ENCODE peak calls at places on chromosomes 2 and 18, in four cellular contexts. One of them, this sample, is unnamed.
A peak's percentile ranks its signal among the peaks of the same experiment; 100 is the strongest.

GRCh38 chr2:241230435-241230834 is 42.0 kb downstream of the ANO7 start:
- DNase-seq in IMR-90: no peak
- DNase-seq in GM12865: no peak
- DNase-seq in stimulated activated CD4-positive, alpha-beta T cell treated with anti-CD3 and anti-CD28 coated beads, Interleukin-1b, Interleukin-23, amount 100 ng/mL, for 4 hours: no peak
- DNase-seq in this sample: no peak

GRCh38 chr2:25920326-25920725 is 42.0 kb upstream of the ASXL2 start:
- DNase-seq in GM12865: no peak
- DNase-seq in stimulated activated CD4-positive, alpha-beta T cell treated with anti-CD3 and anti-CD28 coated beads, Interleukin-1b, Interleukin-23, amount 100 ng/mL, for 4 hours: no peak
- DNase-seq in IMR-90: peak; percentile 87
- DNase-seq in this sample: peak; percentile 89

GRCh38 chr2:104852161-104852689 is 1.7 kb upstream of the POU3F3 start:
- DNase-seq in IMR-90: no peak
- DNase-seq in stimulated activated CD4-positive, alpha-beta T cell treated with anti-CD3 and anti-CD28 coated beads, Interleukin-1b, Interleukin-23, amount 100 ng/mL, for 4 hours: no peak
- DNase-seq in GM12865: no peak
- DNase-seq in this sample: no peak

GRCh38 chr2:168231609-168232241 is 15.7 kb downstream of the STK39 start:
- DNase-seq in IMR-90: no peak
- DNase-seq in stimulated activated CD4-positive, alpha-beta T cell treated with anti-CD3 and anti-CD28 coated beads, Interleukin-1b, Interleukin-23, amount 100 ng/mL, for 4 hours: no peak
- DNase-seq in GM12865: no peak
- DNase-seq in this sample: no peak

GRCh38 chr18:49846263-49846662 is 32.9 kb upstream of the ACAA2 start:
- DNase-seq in stimulated activated CD4-positive, alpha-beta T cell treated with anti-CD3 and anti-CD28 coated beads, Interleukin-1b, Interleukin-23, amount 100 ng/mL, for 4 hours: no peak
- DNase-seq in GM12865: no peak
- DNase-seq in IMR-90: peak; percentile 35
- DNase-seq in this sample: peak; percentile 32

GRCh38 chr2:173874899-173875247 is 90.3 kb downstream of the SP3 start:
- DNase-seq in IMR-90: no peak
- DNase-seq in GM12865: peak; percentile 80
- DNase-seq in stimulated activated CD4-positive, alpha-beta T cell treated with anti-CD3 and anti-CD28 coated beads, Interleukin-1b, Interleukin-23, amount 100 ng/mL, for 4 hours: no peak
- DNase-seq in this sample: no peak

GRCh38 chr2:12316464-12316863 is 400.3 kb upstream of the TRIB2 start:
- DNase-seq in IMR-90: no peak
- DNase-seq in stimulated activated CD4-positive, alpha-beta T cell treated with anti-CD3 and anti-CD28 coated beads, Interleukin-1b, Interleukin-23, amount 100 ng/mL, for 4 hours: no peak
- DNase-seq in GM12865: no peak
- DNase-seq in this sample: no peak

GRCh38 chr2:202322435-202322834 is 53.7 kb upstream of the BMPR2 start:
- DNase-seq in GM12865: no peak
- DNase-seq in stimulated activated CD4-positive, alpha-beta T cell treated with anti-CD3 and anti-CD28 coated beads, Interleukin-1b, Interleukin-23, amount 100 ng/mL, for 4 hours: no peak
- DNase-seq in IMR-90: no peak
- DNase-seq in this sample: no peak

GRCh38 chr2:7031424-7032245 is 114.4 kb downstream of the RNF144A start:
- DNase-seq in IMR-90: no peak
- DNase-seq in stimulated activated CD4-positive, alpha-beta T cell treated with anti-CD3 and anti-CD28 coated beads, Interleukin-1b, Interleukin-23, amount 100 ng/mL, for 4 hours: peak; percentile 12
- DNase-seq in GM12865: no peak
- DNase-seq in this sample: no peak

GRCh38 chr2:48852938-48853337 is 97.4 kb upstream of the LHCGR start:
- DNase-seq in stimulated activated CD4-positive, alpha-beta T cell treated with anti-CD3 and anti-CD28 coated beads, Interleukin-1b, Interleukin-23, amount 100 ng/mL, for 4 hours: no peak
- DNase-seq in GM12865: no peak
- DNase-seq in IMR-90: peak; percentile 97
- DNase-seq in this sample: peak; percentile 62

GRCh38 chr2:133109772-133110171 is 439.8 kb upstream of the LYPD1 start:
- DNase-seq in stimulated activated CD4-positive, alpha-beta T cell treated with anti-CD3 and anti-CD28 coated beads, Interleukin-1b, Interleukin-23, amount 100 ng/mL, for 4 hours: no peak
- DNase-seq in IMR-90: peak; percentile 74
- DNase-seq in GM12865: no peak
- DNase-seq in this sample: peak; percentile 89

GRCh38 chr2:233265899-233266431 is 14.5 kb downstream of the ATG16L1 start:
- DNase-seq in stimulated activated CD4-positive, alpha-beta T cell treated with anti-CD3 and anti-CD28 coated beads, Interleukin-1b, Interleukin-23, amount 100 ng/mL, for 4 hours: no peak
- DNase-seq in GM12865: peak; percentile 21
- DNase-seq in IMR-90: no peak
- DNase-seq in this sample: no peak

GRCh38 chr2:46540496-46541342 is 61.4 kb downstream of the TMEM247 start:
- DNase-seq in IMR-90: peak; percentile 86
- DNase-seq in GM12865: no peak
- DNase-seq in stimulated activated CD4-positive, alpha-beta T cell treated with anti-CD3 and anti-CD28 coated beads, Interleukin-1b, Interleukin-23, amount 100 ng/mL, for 4 hours: no peak
- DNase-seq in this sample: peak; percentile 67

GRCh38 chr18:21761471-21762115 is 21.0 kb downstream of the MIB1 start:
- DNase-seq in stimulated activated CD4-positive, alpha-beta T cell treated with anti-CD3 and anti-CD28 coated beads, Interleukin-1b, Interleukin-23, amount 100 ng/mL, for 4 hours: no peak
- DNase-seq in IMR-90: no peak
- DNase-seq in GM12865: peak; percentile 62
- DNase-seq in this sample: no peak

GRCh38 chr18:50142441-50143120 is 52.4 kb downstream of the MYO5B start:
- DNase-seq in stimulated activated CD4-positive, alpha-beta T cell treated with anti-CD3 and anti-CD28 coated beads, Interleukin-1b, Interleukin-23, amount 100 ng/mL, for 4 hours: no peak
- DNase-seq in GM12865: peak; percentile 1
- DNase-seq in IMR-90: no peak
- DNase-seq in this sample: no peak

GRCh38 chr2:63842149-63843061 is 709 bp downstream of the UGP2 start:
- DNase-seq in GM12865: peak; percentile 28
- DNase-seq in IMR-90: peak; percentile 81
- DNase-seq in stimulated activated CD4-positive, alpha-beta T cell treated with anti-CD3 and anti-CD28 coated beads, Interleukin-1b, Interleukin-23, amount 100 ng/mL, for 4 hours: no peak
- DNase-seq in this sample: peak; percentile 82

This sample was measured in HCEC 1CT.